ENCODE peak calls at places on chromosomes 11 and 22, in five cellular contexts. T, E, D, R and Z are unnamed samples.

GRCh38 chr11:108897071-108897481 is 232.2 kb downstream of the DDX10 start:
- DNase-seq in T (no peak), E (no peak), D (no peak), R (no peak), Z (no peak)

GRCh38 chr11:47863189-47863892 is 15.2 kb upstream of the NUP160 start:
- DNase-seq in T (peak), E (no peak), D (no peak), R (no peak), Z (peak)

GRCh38 chr11:78961186-78961782 is 386.6 kb upstream of the NARS2 start:
- DNase-seq in T (peak), E (no peak), D (no peak), R (no peak), Z (no peak)

GRCh38 chr11:63583288-63583687 is 20.1 kb upstream of the PLAAT2 start:
- DNase-seq in T (no peak), E (no peak), D (no peak), R (no peak), Z (no peak)

GRCh38 chr22:26922804-26923203 is 265.4 kb downstream of the MIAT start:
- DNase-seq in T (no peak), E (no peak), D (no peak), R (no peak), Z (peak)

GRCh38 chr11:44863231-44863630 is 87.5 kb downstream of the TP53I11 start:
- DNase-seq in T (no peak), E (no peak), D (no peak), R (no peak), Z (no peak)

GRCh38 chr11:11407738-11408084 is 54.7 kb upstream of the CSNK2A3 start:
- DNase-seq in T (no peak), E (no peak), D (no peak), R (no peak), Z (no peak)

GRCh38 chr11:1387961-1388762 is 1.6 kb upstream of the BRSK2 start:
- DNase-seq in T (no peak), E (no peak), D (no peak), R (no peak), Z (no peak)

GRCh38 chr11:70077411-70078094 is 564 bp upstream of the ANO1 start:
- DNase-seq in T (no peak), E (no peak), D (no peak), R (no peak), Z (no peak)

GRCh38 chr22:47589271-47590250 is 827.1 kb downstream of the TBC1D22A start:
- DNase-seq in T (no peak), E (peak), D (no peak), R (no peak), Z (no peak)

GRCh38 chr22:31488988-31489617 is 539 bp downstream of the EIF4ENIF1 start:
- DNase-seq in T (peak), E (peak), D (peak), R (no peak), Z (peak)

GRCh38 chr22:50244420-50245213 is at the start of gene TUBGCP6:
- DNase-seq in T (peak), E (peak), D (peak), R (peak), Z (peak)

GRCh38 chr22:39943366-39943765 is 16.8 kb upstream of the TMA7B start:
- DNase-seq in T (peak), E (no peak), D (no peak), R (no peak), Z (peak)

GRCh38 chr11:57321996-57322880 is 2.5 kb downstream of the TNKS1BP1 start:
- DNase-seq in T (no peak), E (peak), D (no peak), R (no peak), Z (no peak)